ENCODE peak calls at places on chromosomes 5 and 9, in five cellular contexts. H is K562, A is Karpas-422, J is H9, B is HCT116. C is an unnamed sample.

GRCh38 chr5:28468121-28468520 is 1429.7 kb upstream of the CDH9 start:
- DNase-seq in H (no peak), A (peak; percentile 90), J (no peak), B (no peak), C (no peak)

GRCh38 chr5:14600846-14601245 is 19.3 kb downstream of the OTULINL start:
- DNase-seq in H (no peak), A (no peak), J (no peak), B (no peak), C (no peak)

GRCh38 chr9:35774907-35775635 is 16.3 kb upstream of the NPR2 start:
- DNase-seq in H (no peak), A (no peak), J (no peak), B (no peak), C (no peak)

GRCh38 chr5:110032386-110032785 is 342.7 kb downstream of the MAN2A1 start:
- DNase-seq in H (no peak), A (no peak), J (no peak), B (no peak), C (no peak)

GRCh38 chr5:107997338-107997979 is 326.7 kb upstream of the EFNA5 start:
- DNase-seq in H (no peak), A (no peak), J (no peak), B (no peak), C (no peak)

GRCh38 chr5:481347-481746 is 38.4 kb downstream of the EXOC3 start:
- DNase-seq in H (no peak), A (no peak), J (no peak), B (no peak), C (no peak)

GRCh38 chr9:130825051-130825651 is 9.9 kb upstream of the ABL1 start:
- DNase-seq in H (peak; percentile 87), A (peak; percentile 54), J (peak; percentile 66), B (no peak), C (peak; percentile 86)

GRCh38 chr9:89961616-89962341 is 357.0 kb downstream of the GADD45G start:
- DNase-seq in H (no peak), A (no peak), J (no peak), B (no peak), C (no peak)

GRCh38 chr9:2620876-2621677 is 510 bp upstream of the VLDLR start:
- DNase-seq in H (peak; percentile 20), A (no peak), J (peak; percentile 90), B (no peak), C (peak; percentile 94)

GRCh38 chr9:123471843-123472570 is 116.0 kb downstream of the CRB2 start:
- DNase-seq in H (no peak), A (no peak), J (no peak), B (no peak), C (no peak)

GRCh38 chr9:134328841-134329575 is 2.8 kb downstream of the RXRA start:
- DNase-seq in H (no peak), A (no peak), J (no peak), B (no peak), C (no peak)

GRCh38 chr9:6816581-6816980 is 58.8 kb downstream of the KDM4C start:
- DNase-seq in H (no peak), A (no peak), J (no peak), B (no peak), C (no peak)

GRCh38 chr9:114237781-114238180 is 82.4 kb downstream of the COL27A1 start:
- DNase-seq in H (no peak), A (no peak), J (no peak), B (no peak), C (no peak)

GRCh38 chr5:16784088-16784487 is 152.0 kb downstream of the MYO10 start:
- DNase-seq in H (no peak), A (no peak), J (no peak), B (no peak), C (no peak)

GRCh38 chr5:139708877-139709586 is 60.9 kb downstream of the CXXC5 start:
- DNase-seq in H (peak; percentile 93), A (no peak), J (no peak), B (no peak), C (peak; percentile 96)

GRCh38 chr5:57559110-57559635 is 76.6 kb upstream of the ACTBL2 start:
- DNase-seq in H (no peak), A (no peak), J (no peak), B (no peak), C (no peak)

GRCh38 chr9:107674937-107675277 is 185.3 kb upstream of the KLF4 start:
- DNase-seq in H (no peak), A (no peak), J (no peak), B (no peak), C (no peak)
- H3K9ac ChIP-seq in H (no peak overlapping the region), A (no peak overlapping the region), J (no peak overlapping the region), B (no peak overlapping the region), C (no peak overlapping the region)

DNA sequence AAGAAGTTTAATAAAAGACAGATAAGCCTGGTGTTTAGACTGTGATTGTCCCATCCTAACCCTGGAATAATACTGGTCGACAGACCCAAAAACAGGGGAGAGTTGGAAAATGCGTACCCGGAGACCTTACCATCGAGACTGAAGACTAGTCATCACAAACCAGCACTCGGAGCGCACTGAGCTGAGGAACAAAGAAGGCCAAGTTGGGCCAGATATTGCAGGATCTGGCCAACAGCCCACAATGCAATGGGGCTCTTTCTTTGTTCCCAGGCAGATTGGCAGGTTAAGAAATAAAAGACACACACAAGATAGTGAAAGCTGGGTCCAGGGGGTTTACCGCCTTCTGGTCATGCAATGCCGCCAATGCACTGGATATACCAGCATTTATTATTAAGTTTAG is 188.7 kb upstream of the RAI14 start:
- DNase-seq in H (no peak), A (no peak), J (no peak), B (no peak), C (no peak)
- H3K9me3 ChIP-seq in H (no peaks in the 10 kb centered on the region), A (no peaks in the 10 kb centered on the region), J (no peaks in the 10 kb centered on the region), B (no peaks in the 10 kb centered on the region), C (peaks cover 24% of the 10 kb centered on the region)

DNA sequence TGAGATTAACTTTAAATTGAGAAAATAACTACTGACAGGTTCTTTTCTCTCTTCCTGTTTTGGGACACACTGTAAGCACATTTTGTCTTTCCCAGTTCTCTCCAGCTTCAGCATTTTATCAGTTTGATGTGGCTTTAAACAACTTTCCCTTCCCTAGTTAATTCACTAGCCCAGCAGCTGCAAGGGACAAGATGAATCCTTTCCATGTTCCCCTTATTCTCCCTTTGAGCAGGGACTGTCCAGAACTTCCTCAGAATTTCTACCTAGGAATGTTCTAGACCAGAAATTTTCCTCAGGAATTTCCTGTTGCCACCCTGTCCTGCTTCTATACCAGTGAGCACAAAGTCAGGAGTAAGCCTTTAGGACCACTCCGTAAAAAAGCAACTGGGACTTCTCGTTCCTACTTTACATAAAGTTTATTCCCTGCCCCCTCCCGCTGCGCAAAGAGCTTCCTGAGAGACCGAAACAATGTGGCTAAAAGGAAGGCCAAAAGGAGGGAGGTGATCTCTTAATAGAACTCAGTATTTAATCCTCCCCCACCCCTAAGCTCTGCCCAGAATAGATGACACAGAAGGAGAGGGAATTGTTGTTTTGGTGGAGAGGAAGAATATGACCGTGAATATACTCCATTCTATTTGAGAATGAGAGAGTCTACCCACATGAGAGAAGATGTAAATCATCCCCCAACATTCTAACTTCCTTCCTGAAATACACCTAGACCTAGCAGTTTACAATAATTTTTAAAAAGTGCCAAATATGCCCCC is 61.9 kb downstream of the GLIS3 start:
- DNase-seq in H (no peak), A (no peak), J (peak; percentile 47), B (no peak), C (peak; percentile 87)
- H3K9ac ChIP-seq in H (no peak overlapping the region), A (no peak overlapping the region), J (no peak overlapping the region), B (no peak overlapping the region), C (no peak overlapping the region)

GRCh38 chr5:178319541-178320041 is 87.0 kb upstream of the PHYKPL start:
- DNase-seq in H (no peak), A (no peak), J (no peak), B (no peak), C (peak; percentile 57)

GRCh38 chr5:178322736-178323540 is 90.3 kb upstream of the PHYKPL start:
- DNase-seq in H (no peak), A (no peak), J (no peak), B (no peak), C (peak; percentile 42)

GRCh38 chr5:178318382-178318781 is 85.8 kb upstream of the PHYKPL start:
- DNase-seq in H (no peak), A (no peak), J (no peak), B (no peak), C (peak; percentile 22)

GRCh38 chr5:178318893-178319292 is 86.3 kb upstream of the PHYKPL start:
- DNase-seq in H (no peak), A (no peak), J (no peak), B (no peak), C (peak; percentile 18)

DNA sequence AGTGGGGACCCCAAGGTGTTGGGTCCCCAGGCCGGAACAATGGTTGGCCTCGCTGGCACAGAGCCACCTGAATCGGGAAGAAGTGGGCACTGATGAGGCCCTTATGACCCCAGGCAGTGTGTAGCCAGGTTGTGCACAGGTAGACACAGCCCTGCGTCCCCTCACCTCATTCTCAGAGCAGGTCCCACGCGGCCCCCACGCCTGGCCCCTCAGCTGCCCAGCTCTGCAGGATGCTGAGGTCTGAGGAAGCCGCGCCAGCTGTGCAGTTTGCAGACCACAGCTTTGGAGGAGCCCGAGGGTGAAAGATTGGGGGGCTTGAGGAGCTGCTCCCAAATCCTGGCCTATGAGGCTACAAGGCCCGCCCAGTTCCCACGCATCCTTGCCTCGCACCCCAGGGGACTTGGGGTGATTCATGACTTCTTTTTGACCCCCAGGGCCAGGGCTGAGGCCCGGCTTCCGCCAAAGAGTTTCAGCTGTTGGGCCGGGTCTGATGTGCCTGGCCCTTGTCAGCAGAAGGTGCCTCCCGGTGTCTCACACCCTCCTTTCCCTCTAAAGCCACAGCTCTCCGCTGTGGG is 87.8 kb upstream of the PHYKPL start:
- DNase-seq in H (no peak), A (peak; percentile 41), J (no peak), B (no peak), C (peak; percentile 41)
- H3K9me3 ChIP-seq in H (no peaks in the 10 kb centered on the region), A (no peaks in the 10 kb centered on the region), J (no peaks in the 10 kb centered on the region), B (no peaks in the 10 kb centered on the region), C (no peaks in the 10 kb centered on the region)

GRCh38 chr9:21558079-21558478 is 76.0 kb upstream of the IFNE start:
- DNase-seq in H (no peak), A (no peak), J (no peak), B (no peak), C (no peak)

GRCh38 chr9:21560281-21560745 is 78.2 kb upstream of the IFNE start:
- DNase-seq in H (no peak), A (no peak), J (no peak), B (no peak), C (no peak)

GRCh38 chr9:21558627-21559401 is 76.7 kb upstream of the IFNE start:
- DNase-seq in H (no peak), A (no peak), J (no peak), B (no peak), C (peak; percentile 71)

GRCh38 chr9:21561502-21561901 is 79.4 kb upstream of the IFNE start:
- DNase-seq in H (no peak), A (no peak), J (no peak), B (no peak), C (no peak)

DNA sequence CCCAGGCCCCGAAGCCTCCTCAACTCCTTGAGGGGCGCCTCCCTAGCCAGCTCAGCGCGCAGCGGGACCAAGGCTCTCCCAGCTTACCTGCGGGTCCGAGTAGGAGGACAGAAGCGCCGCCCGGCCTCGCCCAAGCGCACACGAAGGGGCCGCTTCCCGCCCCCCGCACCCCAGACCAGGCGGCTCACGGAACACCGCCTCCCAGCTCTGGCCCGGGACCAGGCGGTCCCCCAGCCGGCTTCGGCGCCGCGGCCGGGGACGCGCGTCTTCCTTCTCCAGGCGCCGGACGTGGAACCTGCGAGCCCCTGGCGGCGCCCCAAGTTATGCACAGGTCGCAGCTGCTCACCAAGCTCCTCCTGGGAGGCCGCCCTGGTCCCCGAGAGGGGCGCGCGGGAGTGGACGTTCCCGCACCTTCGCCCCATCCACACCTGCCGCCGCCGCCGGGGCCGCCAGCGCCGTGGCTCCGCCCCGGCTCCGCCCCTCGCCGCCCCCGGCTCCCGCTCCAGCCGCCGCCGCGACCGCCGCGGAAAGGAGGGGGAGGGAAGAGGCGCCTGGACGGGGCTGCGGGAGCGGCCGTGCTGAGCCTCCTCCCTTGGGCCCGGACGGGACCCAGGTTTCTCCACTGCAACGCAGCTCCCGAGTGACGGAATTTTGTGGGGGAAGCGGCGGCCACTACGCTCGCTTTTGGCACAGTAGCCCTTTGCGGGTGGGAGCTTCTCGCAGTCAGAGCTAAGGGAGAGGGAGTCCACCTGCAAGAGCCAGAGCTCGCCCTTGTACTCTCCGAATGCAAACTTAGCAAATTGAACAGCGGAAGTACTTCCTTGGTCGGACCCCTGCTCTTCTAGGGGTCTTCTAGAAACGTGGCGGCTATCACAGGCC is 77.5 kb upstream of the IFNE start:
- DNase-seq in H (no peak), A (no peak), J (peak; percentile 77), B (no peak), C (peak; percentile 90)
- H3K9ac ChIP-seq in H (no peak overlapping the region), A (no peak overlapping the region), J (peak overlapping the region; percentile 43), B (peak overlapping the region; percentile 82), C (peak overlapping the region; percentile 50)

C was measured in endodermal cell.